ENCODE peak calls at places on chromosomes 4 and X, in ten cellular contexts. D is psoas muscle, Y is IMR-90, F is tibial artery, B is neural progenitor cell, X is caudate nucleus, L is right lobe of liver, C is aorta, V is left lung, S is PC-3. J is an unnamed sample.

GRCh38 chr4:53563824-53564223 is 27.5 kb downstream of the LNX1 start:
- DNase-seq in S (peak; percentile 72), V (no peak), D (no peak), Y (peak; percentile 89), X (peak; percentile 17), C (no peak), B (no peak), F (no peak), L (no peak), J (peak; percentile 68)

GRCh38 chr4:174122705-174123104 is 160.8 kb downstream of the FBXO8 start:
- DNase-seq in V (no peak), B (no peak), Y (no peak), X (no peak), S (no peak), L (no peak), D (no peak), F (no peak), C (no peak), J (no peak)

GRCh38 chr4:176443117-176443516 is 123.4 kb downstream of the SPCS3 start:
- DNase-seq in Y (peak; percentile 96), V (no peak), C (no peak), S (peak; percentile 89), F (no peak), B (no peak), D (no peak), X (no peak), L (no peak), J (peak; percentile 30)

GRCh38 chr4:87912164-87913004 is 63.1 kb upstream of the SPP1 start:
- DNase-seq in V (no peak), C (no peak), L (no peak), D (no peak), Y (no peak), X (no peak), B (no peak), F (no peak), S (no peak), J (no peak)

GRCh38 chr4:186775867-186776266 is 52.2 kb upstream of the FAT1 start:
- DNase-seq in V (no peak), B (no peak), F (no peak), X (no peak), L (no peak), S (no peak), D (no peak), C (no peak), Y (peak; percentile 44), J (no peak)

GRCh38 chr4:64715741-64716140 is 306.5 kb upstream of the TECRL start:
- DNase-seq in L (no peak), B (no peak), V (no peak), Y (no peak), C (no peak), F (no peak), D (no peak), X (no peak), S (peak; percentile 40), J (no peak)

GRCh38 chr4:107561481-107561880 is 158.6 kb downstream of the PAPSS1 start:
- DNase-seq in D (no peak), F (no peak), L (no peak), C (no peak), Y (no peak), S (no peak), B (no peak), X (no peak), V (no peak), J (no peak)

GRCh38 chr4:158484173-158484885 is 37.4 kb upstream of the RXFP1 start:
- DNase-seq in Y (peak; percentile 61), C (no peak), D (no peak), X (no peak), F (no peak), S (peak; percentile 75), V (no peak), L (no peak), B (no peak), J (no peak)

GRCh38 chr4:8241895-8242696 is 27.5 kb upstream of the HTRA3 start:
- DNase-seq in C (peak; percentile 96), Y (peak; percentile 91), L (peak; percentile 81), D (peak; percentile 94), S (peak; percentile 75), X (peak; percentile 40), V (peak; percentile 83), B (peak; percentile 93), F (peak; percentile 89), J (peak; percentile 96)

GRCh38 chr4:132297346-132297745 is 851.7 kb upstream of the PCDH10 start:
- DNase-seq in F (no peak), D (no peak), S (no peak), L (no peak), X (no peak), V (no peak), B (no peak), Y (peak; percentile 1), C (no peak), J (no peak)

GRCh38 chrX:121011254-121011653 is 25.7 kb upstream of the CT47A1 start:
- DNase-seq in B (no peak), S (no peak), V (no peak), Y (no peak), F (no peak), L (no peak), D (no peak), C (no peak), X (no peak), J (no peak)

GRCh38 chrX:46611658-46612362 is 38.2 kb downstream of the CHST7 start:
- DNase-seq in C (no peak), Y (no peak), S (no peak), B (no peak), D (no peak), L (no peak), X (no peak), V (no peak), F (no peak), J (no peak)

DNA sequence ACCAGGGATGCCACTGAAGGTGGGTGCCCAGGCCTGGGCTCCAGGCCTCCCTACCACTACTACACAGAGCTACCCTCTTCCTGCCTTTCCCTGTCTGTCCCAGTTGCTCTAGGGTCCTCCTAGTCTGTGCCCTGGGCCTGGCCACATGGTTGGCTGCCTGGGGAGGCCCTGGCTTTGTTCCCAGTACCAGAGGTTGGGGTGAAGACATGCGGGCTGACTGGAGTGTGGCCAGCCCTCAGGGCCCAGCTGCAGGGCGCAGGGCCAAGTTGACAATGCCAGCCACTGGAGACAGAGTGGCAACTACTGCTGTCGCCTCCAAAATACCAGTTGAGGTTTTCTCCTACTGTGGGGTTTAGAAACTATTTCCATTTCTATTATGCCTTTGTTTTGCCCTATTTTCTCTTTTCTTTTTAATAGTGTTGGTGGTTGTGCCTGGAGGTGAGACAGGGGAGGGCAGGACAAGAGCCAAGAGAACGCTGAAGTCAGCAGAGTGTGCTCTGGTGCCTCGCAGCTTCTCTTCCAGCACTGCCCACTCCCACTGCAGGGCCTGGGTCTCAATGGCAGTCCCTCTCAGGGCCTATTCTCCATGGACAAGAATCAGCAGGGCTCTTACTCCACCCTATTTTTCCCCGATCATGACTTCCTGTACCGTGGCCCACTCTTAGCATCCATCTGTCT is 32.2 kb upstream of the XPNPEP2 start:
- DNase-seq in C (no peak), S (peak; percentile 30), D (no peak), B (no peak), F (peak; percentile 41), L (no peak), X (peak; percentile 55), Y (no peak), V (no peak), J (peak; percentile 68)
- H3K27ac ChIP-seq in C (peak overlapping the region; percentile 23), S (no peak overlapping the region), D (no peak overlapping the region), B (no peak overlapping the region), F (peak overlapping the region; percentile 44), L (no peak overlapping the region), X (peak overlapping the region; percentile 88), Y (no peak overlapping the region), V (no peak overlapping the region), J (no peak overlapping the region)

DNA sequence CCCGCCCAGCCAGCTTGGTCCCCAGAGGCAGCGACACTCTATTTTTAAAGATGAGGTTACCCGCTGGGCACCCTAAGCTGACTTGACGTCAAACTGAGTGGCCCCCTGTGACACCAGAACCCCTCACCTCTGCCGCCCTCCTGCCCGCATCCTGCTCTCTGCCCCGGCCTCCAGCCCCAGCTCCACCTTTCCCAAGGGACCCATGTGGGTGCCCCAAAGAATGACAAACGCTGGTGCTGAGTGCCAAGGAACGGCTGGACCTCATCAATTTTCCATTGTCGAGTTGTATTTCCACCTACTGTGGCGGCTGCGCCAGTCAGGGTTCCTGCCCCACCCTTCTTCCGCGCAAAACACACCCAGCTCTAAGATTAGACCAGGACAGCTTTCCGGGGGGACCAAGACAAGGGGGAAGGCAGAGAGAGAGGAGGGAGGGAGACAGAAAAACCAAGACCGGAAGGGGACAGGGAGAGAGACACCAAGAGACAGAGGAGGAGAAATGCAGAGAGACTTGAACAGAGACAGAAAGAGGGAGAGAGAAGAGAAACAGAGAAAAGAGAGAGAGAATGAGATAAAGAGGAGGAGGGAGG is 2.0 kb downstream of the PRKX start:
- DNase-seq in X (no peak), C (peak; percentile 72), S (no peak), D (peak; percentile 54), F (peak; percentile 20), Y (no peak), L (no peak), B (no peak), V (no peak), J (no peak)
- H3K27ac ChIP-seq in X (peak overlapping the region; percentile 16), C (no peak overlapping the region), S (no peak overlapping the region), D (peak overlapping the region; percentile 50), F (peak overlapping the region; percentile 70), Y (no peak overlapping the region), L (no peak overlapping the region), B (no peak overlapping the region), V (peak overlapping the region; percentile 65), J (peak overlapping the region; percentile 58)

GRCh38 chr4:151553874-151554273 is 144.9 kb downstream of the FHIP1A start:
- DNase-seq in F (no peak), D (no peak), S (no peak), X (no peak), C (no peak), L (no peak), B (no peak), V (no peak), Y (no peak), J (peak; percentile 5)

GRCh38 chr4:151559595-151559994 is 150.6 kb downstream of the FHIP1A start:
- DNase-seq in V (no peak), F (no peak), C (no peak), Y (no peak), S (no peak), B (no peak), X (no peak), L (no peak), D (no peak), J (no peak)

GRCh38 chr4:151558496-151559113 is 149.6 kb downstream of the FHIP1A start:
- DNase-seq in X (no peak), V (no peak), L (no peak), S (no peak), Y (no peak), B (no peak), C (no peak), D (no peak), F (no peak), J (no peak)

GRCh38 chr4:151555151-151555945 is 146.4 kb downstream of the FHIP1A start:
- DNase-seq in V (no peak), S (no peak), L (no peak), F (no peak), B (no peak), Y (no peak), C (no peak), X (no peak), D (no peak), J (no peak)
- H3K27ac ChIP-seq in V (no peak overlapping the region), S (no peak overlapping the region), L (no peak overlapping the region), F (no peak overlapping the region), B (no peak overlapping the region), Y (no peak overlapping the region), C (no peak overlapping the region), X (no peak overlapping the region), D (no peak overlapping the region), J (no peak overlapping the region)

DNA sequence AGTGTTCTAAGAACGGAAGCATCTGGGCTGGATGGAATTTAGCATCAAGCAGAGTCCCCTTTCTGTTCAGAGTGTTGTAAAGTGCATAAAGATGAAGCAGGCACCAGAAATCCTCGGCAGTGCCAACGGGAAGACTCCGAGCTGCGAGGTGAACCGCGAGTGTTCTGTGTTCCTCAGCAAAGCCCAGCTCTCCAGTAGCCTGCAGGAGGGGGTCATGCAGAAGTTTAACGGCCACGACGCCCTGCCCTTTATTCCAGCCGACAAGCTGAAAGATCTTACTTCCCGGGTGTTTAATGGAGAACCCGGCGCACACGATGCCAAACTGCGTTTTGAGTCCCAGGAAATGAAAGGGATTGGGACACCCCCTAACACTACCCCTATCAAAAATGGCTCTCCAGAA is 29.4 kb downstream of the NSD2 start:
- DNase-seq in B (no peak), L (no peak), C (peak; percentile 26), X (no peak), D (no peak), V (no peak), F (no peak), S (no peak), Y (no peak), J (no peak)
- H3K27ac ChIP-seq in B (no peak overlapping the region), L (no peak overlapping the region), C (no peak overlapping the region), X (no peak overlapping the region), D (no peak overlapping the region), V (peak overlapping the region; percentile 46), F (no peak overlapping the region), S (no peak overlapping the region), Y (no peak overlapping the region), J (no peak overlapping the region)

J was measured in SJCRH30.